ENCODE peak calls at places on chromosomes 3 and 15, in nine cellular contexts. H is testis, U is tibial nerve, B is neural progenitor cell, R is lower lobe of right lung, K is right lobe of liver, D is right atrium auricular region, A is uterus, T is adrenal gland. F is an unnamed sample. For H3K9me3 and H3K4me1, the result is how much of the 10 kb centered on the place peaks cover.

GRCh38 chr3:187740446-187741399 is 4.5 kb downstream of the BCL6 start:
- DNase-seq in T (peak), H (peak), D (no peak), B (peak), K (peak), A (peak), R (peak), U (peak), F (peak)

GRCh38 chr3:127673191-127674098 is 693 bp downstream of the ABTB1 start:
- DNase-seq in T (peak), H (peak), D (peak), B (peak), R (peak), U (no peak), K (peak), A (peak), F (peak)

GRCh38 chr3:121943434-121943833 is 49.2 kb downstream of the SLC15A2 start:
- DNase-seq in B (no peak), T (no peak), K (no peak), U (no peak), H (no peak), D (no peak), A (no peak), R (no peak), F (no peak)

GRCh38 chr3:138944842-138945645 is 1.9 kb downstream of the FOXL2 start:
- DNase-seq in A (no peak), T (no peak), D (no peak), H (peak), B (peak), U (no peak), R (no peak), K (no peak), F (peak)

GRCh38 chr3:116140100-116140689 is 305.1 kb downstream of the LSAMP start:
- DNase-seq in R (no peak), B (peak), K (no peak), U (no peak), H (no peak), A (no peak), T (no peak), D (no peak), F (no peak)

GRCh38 chr15:45200799-45201556 is 13.2 kb upstream of the SHF start:
- DNase-seq in H (peak), B (peak), D (peak), A (peak), T (peak), K (peak), U (peak), R (peak), F (peak)

GRCh38 chr3:125647318-125648014 is 52.2 kb upstream of the OSBPL11 start:
- DNase-seq in U (no peak), R (peak), A (no peak), D (no peak), T (no peak), K (peak), B (no peak), H (no peak), F (peak)

GRCh38 chr3:100226712-100227429 is 33.9 kb upstream of the TBC1D23 start:
- DNase-seq in A (no peak), D (no peak), H (no peak), B (no peak), U (no peak), T (no peak), K (no peak), R (no peak), F (no peak)

GRCh38 chr15:96047255-96047931 is 283.1 kb upstream of the NR2F2 start:
- DNase-seq in A (peak), T (no peak), U (no peak), H (no peak), D (no peak), K (no peak), R (no peak), B (no peak), F (no peak)

GRCh38 chr3:186742618-186743335 is 25.6 kb downstream of the KNG1 start:
- DNase-seq in R (no peak), H (no peak), A (no peak), U (no peak), T (no peak), K (no peak), B (no peak), D (no peak), F (no peak)

GRCh38 chr3:187963677-187964385 is 190.1 kb upstream of the LPP start:
- DNase-seq in A (no peak), U (no peak), K (no peak), B (no peak), D (no peak), H (no peak), T (no peak), R (no peak), F (no peak)

GRCh38 chr3:144502398-144502797 is 530.8 kb downstream of the DIPK2A start:
- DNase-seq in B (peak), A (no peak), U (no peak), H (no peak), T (no peak), D (no peak), R (no peak), K (no peak), F (no peak)

GRCh38 chr15:78418681-78419080 is 19.3 kb upstream of the IREB2 start:
- DNase-seq in R (no peak), A (no peak), H (no peak), K (no peak), D (no peak), T (no peak), U (no peak), B (no peak), F (no peak)

GRCh38 chr3:60217156-60217911 is 1033.9 kb downstream of the FHIT start:
- DNase-seq in A (no peak), T (no peak), K (no peak), R (no peak), U (no peak), H (no peak), D (no peak), B (no peak), F (no peak)

GRCh38 chr3:122758877-122759670 is 34.6 kb downstream of the HSPBAP1 start:
- DNase-seq in K (no peak), D (no peak), B (no peak), U (no peak), T (no peak), R (no peak), H (no peak), A (no peak), F (no peak)

GRCh38 chr3:150104564-150104963 is 133.9 kb upstream of the PFN2 start:
- DNase-seq in A (no peak), D (no peak), U (no peak), H (no peak), K (no peak), R (no peak), T (no peak), B (no peak), F (no peak)

GRCh38 chr15:49760749-49761148 is 139.9 kb downstream of the DTWD1 start:
- DNase-seq in D (no peak), A (no peak), H (no peak), B (no peak), T (no peak), K (no peak), U (no peak), R (no peak), F (no peak)
- H3K9me3 ChIP-seq in D (under half), A (under half), H (under half), B (under half), T (under half), K (under half), U (under half), R (under half), F (half or more)

GRCh38 chr15:67133738-67134576 is 68.6 kb downstream of the SMAD3 start:
- DNase-seq in H (no peak), R (no peak), D (no peak), U (no peak), A (no peak), T (no peak), K (no peak), B (peak), F (no peak)
- H3K4me1 ChIP-seq in H (under half), R (half or more), D (half or more), U (under half), A (under half), T (under half), K (under half), B (half or more), F (under half)

GRCh38 chr15:25176616-25176923 is 221.8 kb downstream of the SNRPN start:
- DNase-seq in R (no peak), A (peak), B (no peak), H (no peak), K (no peak), T (no peak), D (peak), U (no peak), F (peak)
- H3K9me3 ChIP-seq in R (under half), A (under half), B (under half), H (under half), K (under half), T (under half), D (under half), U (under half), F (under half)

DNA sequence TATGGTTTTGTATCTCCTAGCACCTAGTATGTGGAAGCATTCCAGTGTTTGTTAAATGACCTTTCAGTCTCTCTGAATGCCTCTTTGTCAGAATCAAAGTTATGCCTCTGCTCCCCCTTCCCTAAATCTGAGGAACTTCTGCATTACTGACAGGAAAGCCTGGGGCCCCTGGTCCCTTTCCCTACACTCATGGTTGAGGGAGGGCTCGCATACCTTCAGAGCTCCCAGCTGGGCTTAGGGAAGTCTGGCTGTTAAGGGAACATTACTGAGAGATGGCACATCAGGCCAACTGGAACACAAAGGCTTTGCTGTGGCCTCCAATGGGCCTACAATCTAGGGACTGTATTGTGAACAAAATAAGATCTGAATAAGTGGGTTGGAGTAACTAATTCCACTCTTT is 10.3 kb downstream of the PKM start:
- DNase-seq in U (no peak), K (no peak), T (no peak), D (no peak), R (no peak), B (no peak), H (no peak), A (no peak), F (no peak)
- H3K4me1 ChIP-seq in U (under half), K (under half), T (under half), D (half or more), R (under half), B (under half), H (under half), A (under half), F (under half)

GRCh38 chr3:190155752-190156151 is 35.1 kb upstream of the P3H2 start:
- DNase-seq in K (no peak), T (no peak), U (no peak), H (no peak), A (no peak), D (no peak), B (no peak), R (no peak), F (no peak)
- H3K9me3 ChIP-seq in K (under half), T (under half), U (under half), H (under half), A (under half), D (under half), B (under half), R (under half), F (under half)

GRCh38 chr3:52029053-52029452 is 27.3 kb downstream of the DUSP7 start:
- DNase-seq in B (no peak), A (no peak), H (peak), T (peak), U (no peak), R (no peak), K (no peak), D (no peak), F (no peak)
- H3K4me1 ChIP-seq in B (under half), A (under half), H (under half), T (under half), U (under half), R (under half), K (under half), D (half or more), F (under half)

GRCh38 chr3:44722103-44722401 is 7.4 kb upstream of the ZNF501 start:
- DNase-seq in K (no peak), U (no peak), D (no peak), B (no peak), T (no peak), A (no peak), H (no peak), R (no peak), F (no peak)

GRCh38 chr3:44721231-44722102 is 8.0 kb upstream of the ZNF501 start:
- DNase-seq in D (no peak), A (no peak), H (no peak), R (no peak), T (no peak), U (no peak), B (no peak), K (no peak), F (no peak)
- H3K9me3 ChIP-seq in D (half or more), A (half or more), H (under half), R (half or more), T (half or more), U (under half), B (under half), K (half or more), F (half or more)